ENCODE peak calls at places on chromosomes 5 and 9, in seven cellular contexts. V is K562, J is SK-N-SH, I is HCT116, F is GM12878, L is H1, N is HepG2. T is an unnamed sample.
A peak's percentile ranks its signal among the peaks of the same experiment; 100 is the strongest.

GRCh38 chr5:18772475-18772874 is 1138.2 kb downstream of the TAF11L14 start:
- DNase-seq in I (no peak), J (no peak), V (no peak), F (no peak), L (no peak), N (no peak), T (peak; percentile 78)

GRCh38 chr9:131337131-131337848 is 47.8 kb downstream of the PLPP7 start:
- DNase-seq in F (no peak), N (no peak), I (no peak), V (no peak), L (no peak), J (no peak), T (no peak)

GRCh38 chr9:93671030-93671358 is 94.6 kb downstream of the PHF2 start:
- DNase-seq in N (no peak), V (no peak), F (no peak), J (no peak), L (no peak), I (no peak), T (no peak)

GRCh38 chr5:2732850-2733249 is 18.6 kb downstream of the IRX2 start:
- DNase-seq in J (no peak), F (no peak), V (no peak), I (no peak), L (no peak), N (no peak), T (no peak)

GRCh38 chr9:97770808-97771372 is 73.8 kb upstream of the XPA start:
- DNase-seq in I (no peak), F (no peak), L (no peak), J (no peak), N (no peak), V (no peak), T (no peak)

GRCh38 chr9:136028760-136029470 is 66.2 kb downstream of the NACC2 start:
- DNase-seq in I (no peak), V (no peak), N (no peak), L (no peak), F (no peak), J (no peak), T (no peak)

GRCh38 chr5:112217847-112218579 is 201.1 kb downstream of the EPB41L4A start:
- DNase-seq in J (no peak), I (no peak), L (no peak), N (no peak), F (no peak), V (no peak), T (no peak)

GRCh38 chr5:159319363-159319762 is 10.9 kb downstream of the IL12B start:
- DNase-seq in I (no peak), V (no peak), F (no peak), N (no peak), J (no peak), L (no peak), T (no peak)

GRCh38 chr9:134629586-134630392 is 11.8 kb upstream of the COL5A1 start:
- DNase-seq in F (no peak), N (no peak), V (no peak), L (no peak), I (no peak), J (no peak), T (no peak)

GRCh38 chr9:134629061-134629585 is 12.5 kb upstream of the COL5A1 start:
- DNase-seq in L (no peak), I (no peak), V (no peak), F (no peak), J (no peak), N (no peak), T (no peak)

GRCh38 chr9:134631881-134632280 is 9.7 kb upstream of the COL5A1 start:
- DNase-seq in J (no peak), I (no peak), F (no peak), V (no peak), N (no peak), L (no peak), T (no peak)

GRCh38 chr9:134630861-134631260 is 10.7 kb upstream of the COL5A1 start:
- DNase-seq in J (no peak), F (no peak), L (no peak), N (no peak), V (no peak), I (no peak), T (no peak)

DNA sequence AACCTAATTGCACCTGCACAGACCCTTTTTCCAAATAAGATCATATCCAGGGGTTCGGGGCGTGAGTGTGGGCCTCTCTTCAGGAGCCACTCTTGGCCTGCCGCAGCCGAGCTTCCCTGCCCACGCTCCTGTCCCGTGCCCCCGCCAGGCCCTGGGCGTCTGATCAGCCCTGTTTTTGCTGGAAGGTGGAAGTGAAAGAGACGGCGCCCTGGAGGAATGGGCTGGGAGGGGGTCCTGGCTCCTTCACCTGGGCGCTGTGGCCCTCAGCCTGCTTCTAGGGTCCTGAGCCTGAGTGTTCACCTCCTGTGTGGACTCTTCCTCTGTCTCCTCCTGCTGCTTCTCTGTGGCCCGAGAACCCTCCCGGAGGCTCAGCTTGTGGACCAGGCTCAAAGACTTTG is 11.2 kb upstream of the COL5A1 start:
- DNase-seq in J (no peak), I (no peak), V (no peak), N (no peak), F (no peak), L (no peak), T (no peak)
- TF ChIP-seq JUND in J (no peak), I (no peak), V (no peak), N (no peak), F (no peak), L (no peak), T (no peak)

DNA sequence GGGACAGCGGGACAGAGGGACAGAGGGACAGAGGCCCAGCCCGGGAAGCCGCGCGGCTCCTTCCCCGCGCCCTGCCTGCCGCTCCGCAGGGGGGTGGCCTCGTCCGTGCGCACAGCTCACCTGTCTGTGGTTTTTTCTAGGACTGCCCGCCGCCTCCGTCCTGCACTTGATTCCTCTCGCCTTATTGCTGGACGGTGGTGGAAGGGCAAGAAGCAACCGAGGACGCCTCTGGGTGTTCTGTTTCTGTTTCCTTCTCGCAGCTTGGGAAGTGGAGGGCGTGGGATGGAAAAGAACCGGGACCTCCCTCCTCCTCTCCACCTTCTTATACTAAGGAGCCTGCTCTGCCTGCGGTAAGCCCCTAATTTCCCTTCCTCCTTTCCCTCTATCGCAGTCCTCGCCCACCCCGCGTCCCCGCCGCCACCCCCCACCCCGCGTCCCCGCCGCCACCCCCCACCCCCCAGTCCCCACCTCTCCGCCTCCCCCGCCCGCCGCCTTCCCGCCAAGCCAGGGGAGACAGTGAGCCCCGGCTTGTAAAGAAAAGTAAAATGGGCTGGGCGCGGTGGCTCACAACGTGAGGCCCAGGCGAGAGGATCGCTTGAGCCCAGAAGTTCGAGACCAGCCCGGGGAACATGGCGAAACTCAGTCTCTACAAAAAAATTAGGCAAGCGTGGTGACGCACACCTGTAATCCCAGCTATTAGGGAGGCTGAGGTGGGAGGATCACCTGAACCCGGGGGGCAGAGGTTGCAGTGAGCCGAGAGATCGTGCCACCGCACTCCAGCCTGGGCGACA is 9.6 kb upstream of the FLT4 start:
- DNase-seq in V (no peak), N (no peak), L (no peak), J (peak; percentile 30), F (no peak), I (no peak), T (no peak)
- TF ChIP-seq JUND in V (no peak), N (no peak), L (no peak), J (no peak), F (no peak), I (no peak), T (no peak)

GRCh38 chr5:173574983-173575382 is 41.5 kb downstream of the BOD1 start:
- DNase-seq in F (no peak), N (no peak), V (no peak), J (no peak), L (no peak), I (no peak), T (no peak)

GRCh38 chr5:173570321-173571090 is 45.9 kb downstream of the BOD1 start:
- DNase-seq in I (no peak), V (no peak), N (no peak), L (no peak), J (no peak), F (no peak), T (no peak)

GRCh38 chr5:173575985-173576384 is 40.5 kb downstream of the BOD1 start:
- DNase-seq in L (no peak), I (no peak), J (no peak), N (no peak), F (no peak), V (no peak), T (no peak)

GRCh38 chr5:173572431-173573125 is 43.9 kb downstream of the BOD1 start:
- DNase-seq in F (no peak), J (peak; percentile 51), I (no peak), L (no peak), V (no peak), N (no peak), T (peak; percentile 93)

DNA sequence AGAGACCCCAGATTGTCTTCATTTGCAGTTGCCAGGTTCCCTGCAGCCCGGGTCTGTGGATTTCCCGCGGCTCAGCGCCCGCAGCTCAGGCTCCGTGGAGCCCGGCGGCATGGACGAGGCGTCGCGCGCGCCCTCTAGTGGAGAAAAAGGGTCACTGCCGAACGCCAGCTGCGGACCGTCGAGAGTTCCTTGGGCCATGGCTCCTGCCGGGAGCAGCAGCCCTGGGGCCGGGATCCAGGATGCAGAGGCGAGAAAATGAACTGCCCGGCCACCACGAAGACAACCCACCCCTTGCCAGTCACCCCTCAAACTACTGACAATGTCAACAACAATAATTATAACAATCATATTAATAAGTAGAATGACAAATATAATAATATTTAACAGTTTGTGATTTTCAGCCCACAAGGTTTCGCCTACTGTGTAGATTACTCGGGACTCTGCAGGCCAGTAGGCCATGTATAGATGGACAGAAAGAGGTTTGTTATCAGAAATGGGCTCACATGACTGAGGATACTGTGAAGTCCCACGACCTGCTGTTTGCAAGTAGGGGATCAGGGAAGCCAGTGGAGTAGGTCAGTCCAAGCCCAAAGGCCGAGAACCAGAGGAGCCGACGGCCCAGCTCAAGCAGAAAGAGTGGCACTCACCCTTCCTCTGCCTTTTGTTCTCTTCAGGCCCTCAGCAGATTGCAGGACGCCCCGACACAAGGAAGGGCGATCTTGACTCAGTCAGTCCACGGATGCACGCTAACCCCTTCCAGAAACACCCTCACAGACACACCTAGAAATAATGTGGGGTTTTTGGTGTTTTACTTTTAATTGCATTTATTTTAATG is 43.1 kb downstream of the BOD1 start:
- DNase-seq in V (peak; percentile 80), F (no peak), N (peak; percentile 28), J (peak; percentile 89), I (peak; percentile 22), L (peak; percentile 13), T (peak; percentile 90)
- TF ChIP-seq JUND in V (no peak), F (no peak), N (no peak), J (no peak), I (no peak), L (no peak), T (no peak)

GRCh38 chr9:124810513-124811355 is 33.8 kb downstream of the OLFML2A start:
- DNase-seq in F (no peak), N (peak; percentile 65), J (peak; percentile 27), L (peak; percentile 84), V (no peak), I (peak; percentile 74), T (peak; percentile 67)
- TF ChIP-seq JUND in F (no peak), N (peak; percentile 37), J (no peak), L (peak; percentile 93), V (no peak), I (no peak), T (no peak)

T was measured in T47D.